ENCODE peak calls at places on chromosomes 5 and 9, in five cellular contexts. One of them, this sample, is unnamed.
A peak's percentile ranks its signal among the peaks of the same experiment; 100 is the strongest.

GRCh38 chr5:62779010-62779422 is 200.4 kb downstream of the LRRC70 start:
- DNase-seq in PC-9: peak; percentile 40
- DNase-seq in fibroblast of lung: peak; percentile 73
- DNase-seq in neural progenitor cell: peak; percentile 84
- DNase-seq in astrocyte: peak; percentile 34
- DNase-seq in this sample: no peak

GRCh38 chr9:83956288-83957028 is 23.6 kb downstream of the HNRNPK start:
- DNase-seq in fibroblast of lung: peak; percentile 66
- DNase-seq in astrocyte: peak; percentile 38
- DNase-seq in neural progenitor cell: no peak
- DNase-seq in PC-9: peak; percentile 68
- DNase-seq in this sample: peak; percentile 70

GRCh38 chr9:38386319-38386895 is 6.1 kb upstream of the ALDH1B1 start:
- DNase-seq in astrocyte: no peak
- DNase-seq in PC-9: no peak
- DNase-seq in neural progenitor cell: no peak
- DNase-seq in fibroblast of lung: no peak
- DNase-seq in this sample: no peak

GRCh38 chr9:82604947-82605656 is 457.8 kb downstream of the RASEF start:
- DNase-seq in PC-9: no peak
- DNase-seq in astrocyte: peak; percentile 49
- DNase-seq in neural progenitor cell: no peak
- DNase-seq in fibroblast of lung: peak; percentile 77
- DNase-seq in this sample: no peak

GRCh38 chr5:124972703-124973102 is 226.3 kb upstream of the ZNF608 start:
- DNase-seq in neural progenitor cell: no peak
- DNase-seq in fibroblast of lung: no peak
- DNase-seq in astrocyte: no peak
- DNase-seq in PC-9: no peak
- DNase-seq in this sample: no peak

GRCh38 chr9:89616411-89616810 is 11.6 kb downstream of the GADD45G start:
- DNase-seq in astrocyte: no peak
- DNase-seq in fibroblast of lung: no peak
- DNase-seq in PC-9: no peak
- DNase-seq in neural progenitor cell: no peak
- DNase-seq in this sample: no peak

GRCh38 chr9:18071651-18072060 is 402.3 kb upstream of the ADAMTSL1 start:
- DNase-seq in neural progenitor cell: no peak
- DNase-seq in PC-9: no peak
- DNase-seq in astrocyte: peak; percentile 12
- DNase-seq in fibroblast of lung: peak; percentile 10
- DNase-seq in this sample: no peak

GRCh38 chr9:87441251-87441650 is 56.4 kb upstream of the DAPK1 start:
- DNase-seq in PC-9: no peak
- DNase-seq in fibroblast of lung: peak; percentile 25
- DNase-seq in astrocyte: peak; percentile 51
- DNase-seq in neural progenitor cell: no peak
- DNase-seq in this sample: no peak

GRCh38 chr9:3962467-3962866 is 337.4 kb downstream of the GLIS3 start:
- DNase-seq in PC-9: peak; percentile 85
- DNase-seq in astrocyte: peak; percentile 49
- DNase-seq in fibroblast of lung: peak; percentile 72
- DNase-seq in neural progenitor cell: no peak
- DNase-seq in this sample: no peak

GRCh38 chr5:42628821-42629220 is 127.8 kb upstream of the CCDC152 start:
- DNase-seq in astrocyte: no peak
- DNase-seq in neural progenitor cell: no peak
- DNase-seq in PC-9: no peak
- DNase-seq in fibroblast of lung: no peak
- DNase-seq in this sample: no peak

GRCh38 chr5:159316519-159317383 is 13.5 kb downstream of the IL12B start:
- DNase-seq in neural progenitor cell: peak; percentile 71
- DNase-seq in PC-9: no peak
- DNase-seq in fibroblast of lung: peak; percentile 76
- DNase-seq in astrocyte: peak; percentile 45
- DNase-seq in this sample: peak; percentile 50

GRCh38 chr5:59893061-59893435 is 478 bp downstream of the PDE4D start:
- DNase-seq in PC-9: no peak
- DNase-seq in astrocyte: no peak
- DNase-seq in neural progenitor cell: peak; percentile 61
- DNase-seq in fibroblast of lung: no peak
- DNase-seq in this sample: no peak
- TF ChIP-seq EZH2 in PC-9: no peak
- TF ChIP-seq EZH2 in astrocyte: peak; percentile 20
- TF ChIP-seq EZH2 in neural progenitor cell: peak; percentile 68
- TF ChIP-seq EZH2 in fibroblast of lung: no peak
- TF ChIP-seq EZH2 in this sample: no peak

GRCh38 chr5:176633638-176634037 is 3.2 kb downstream of the EIF4E1B start:
- DNase-seq in astrocyte: no peak
- DNase-seq in PC-9: no peak
- DNase-seq in neural progenitor cell: no peak
- DNase-seq in fibroblast of lung: no peak
- DNase-seq in this sample: no peak
- TF ChIP-seq EZH2 in astrocyte: no peak
- TF ChIP-seq EZH2 in PC-9: no peak
- TF ChIP-seq EZH2 in neural progenitor cell: no peak
- TF ChIP-seq EZH2 in fibroblast of lung: no peak
- TF ChIP-seq EZH2 in this sample: no peak

DNA sequence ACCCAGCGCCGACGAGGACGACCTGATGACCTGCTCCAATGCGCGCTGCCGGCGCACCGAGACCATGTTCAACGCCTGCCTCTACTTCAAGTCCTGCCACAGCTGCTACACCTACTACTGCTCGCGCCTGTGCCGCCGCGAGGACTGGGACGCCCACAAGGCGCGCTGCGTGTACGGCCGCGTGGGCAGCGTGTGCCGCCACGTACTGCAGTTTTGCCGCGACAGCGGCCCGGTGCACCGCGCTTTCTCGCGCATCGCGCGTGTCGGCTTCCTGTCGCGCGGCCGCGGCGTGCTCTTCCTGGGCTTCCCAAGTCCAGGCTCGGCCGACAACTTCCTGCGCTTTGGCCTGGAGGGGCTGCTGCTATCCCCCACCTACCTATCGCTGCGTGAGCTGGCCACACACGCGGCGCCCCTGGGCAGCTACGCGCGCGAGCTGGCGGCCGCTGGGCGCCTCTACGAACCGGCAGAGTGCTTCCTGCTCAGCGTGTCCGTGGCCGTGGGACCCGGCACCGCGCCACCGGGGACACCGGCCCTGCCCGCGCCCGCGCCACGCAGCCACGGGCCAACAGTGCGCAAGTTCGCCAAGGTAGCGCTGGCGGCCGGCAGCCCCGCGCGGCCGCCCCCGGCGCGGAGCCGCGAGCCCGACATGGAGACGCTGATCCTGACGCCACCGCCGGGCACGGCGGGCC is 2.7 kb upstream of the PHPT1 start:
- DNase-seq in astrocyte: no peak
- DNase-seq in neural progenitor cell: no peak
- DNase-seq in fibroblast of lung: no peak
- DNase-seq in PC-9: no peak
- DNase-seq in this sample: no peak
- TF ChIP-seq EZH2 in astrocyte: peak; percentile 96
- TF ChIP-seq EZH2 in neural progenitor cell: peak; percentile 74
- TF ChIP-seq EZH2 in fibroblast of lung: peak; percentile 97
- TF ChIP-seq EZH2 in PC-9: no peak
- TF ChIP-seq EZH2 in this sample: no peak

GRCh38 chr9:966936-967335 is 9.5 kb upstream of the DMRT3 start:
- DNase-seq in PC-9: no peak
- DNase-seq in fibroblast of lung: no peak
- DNase-seq in astrocyte: no peak
- DNase-seq in neural progenitor cell: peak; percentile 57
- DNase-seq in this sample: no peak

GRCh38 chr9:967436-967835 is 9.0 kb upstream of the DMRT3 start:
- DNase-seq in neural progenitor cell: peak; percentile 31
- DNase-seq in PC-9: no peak
- DNase-seq in astrocyte: no peak
- DNase-seq in fibroblast of lung: no peak
- DNase-seq in this sample: no peak

GRCh38 chr9:969310-969692 is 7.2 kb upstream of the DMRT3 start:
- DNase-seq in astrocyte: no peak
- DNase-seq in neural progenitor cell: peak; percentile 56
- DNase-seq in PC-9: no peak
- DNase-seq in fibroblast of lung: no peak
- DNase-seq in this sample: no peak

GRCh38 chr9:969693-970309 is 6.7 kb upstream of the DMRT3 start:
- DNase-seq in fibroblast of lung: no peak
- DNase-seq in neural progenitor cell: peak; percentile 50
- DNase-seq in PC-9: no peak
- DNase-seq in astrocyte: no peak
- DNase-seq in this sample: no peak

DNA sequence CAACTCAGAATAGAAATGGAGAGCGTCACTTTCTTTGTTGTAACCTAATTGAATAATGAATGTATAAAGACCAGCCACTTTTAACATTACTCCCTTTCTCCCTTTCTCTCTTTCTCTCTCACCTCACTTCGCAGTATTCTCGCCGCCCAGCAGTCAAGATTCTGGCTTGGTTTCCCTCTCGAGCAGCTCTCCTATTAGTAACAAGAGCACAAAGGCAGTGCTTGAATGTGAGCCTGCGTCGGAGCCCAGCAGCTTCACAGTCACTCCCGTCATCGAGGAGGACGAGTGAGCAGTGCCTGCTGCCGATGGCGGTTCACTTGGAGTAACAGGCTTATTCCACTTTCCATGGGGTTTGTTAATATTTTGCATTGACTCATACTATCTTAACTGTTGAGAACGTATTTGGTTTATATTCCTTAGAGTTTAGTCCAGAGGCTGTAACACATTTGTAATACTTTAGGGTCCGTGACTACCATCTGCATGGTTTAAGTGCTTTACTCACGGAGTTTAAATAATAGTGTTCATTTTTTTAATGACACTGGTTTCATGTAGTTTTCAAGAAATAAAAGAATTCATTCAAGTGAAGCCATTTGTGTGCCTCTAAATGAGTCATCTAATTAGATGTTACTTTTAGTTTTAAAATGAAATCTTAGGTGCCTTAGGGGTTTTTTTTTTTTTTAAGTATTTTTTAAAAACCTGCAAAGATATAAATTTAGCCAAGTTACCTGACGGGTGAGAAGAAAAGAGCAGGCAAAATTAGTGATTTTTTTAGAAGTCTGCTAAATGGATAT is 8.4 kb upstream of the DMRT3 start:
- DNase-seq in fibroblast of lung: no peak
- DNase-seq in neural progenitor cell: peak; percentile 83
- DNase-seq in PC-9: no peak
- DNase-seq in astrocyte: no peak
- DNase-seq in this sample: no peak
- TF ChIP-seq EZH2 in fibroblast of lung: no peak
- TF ChIP-seq EZH2 in neural progenitor cell: no peak
- TF ChIP-seq EZH2 in PC-9: no peak
- TF ChIP-seq EZH2 in astrocyte: no peak
- TF ChIP-seq EZH2 in this sample: no peak

GRCh38 chr5:93611900-93612898 is 29.2 kb downstream of the NR2F1 start:
- DNase-seq in astrocyte: peak; percentile 32
- DNase-seq in PC-9: no peak
- DNase-seq in fibroblast of lung: peak; percentile 67
- DNase-seq in neural progenitor cell: peak; percentile 81
- DNase-seq in this sample: no peak
- TF ChIP-seq EZH2 in astrocyte: peak; percentile 80
- TF ChIP-seq EZH2 in PC-9: no peak
- TF ChIP-seq EZH2 in fibroblast of lung: no peak
- TF ChIP-seq EZH2 in neural progenitor cell: peak; percentile 78
- TF ChIP-seq EZH2 in this sample: no peak

DNA sequence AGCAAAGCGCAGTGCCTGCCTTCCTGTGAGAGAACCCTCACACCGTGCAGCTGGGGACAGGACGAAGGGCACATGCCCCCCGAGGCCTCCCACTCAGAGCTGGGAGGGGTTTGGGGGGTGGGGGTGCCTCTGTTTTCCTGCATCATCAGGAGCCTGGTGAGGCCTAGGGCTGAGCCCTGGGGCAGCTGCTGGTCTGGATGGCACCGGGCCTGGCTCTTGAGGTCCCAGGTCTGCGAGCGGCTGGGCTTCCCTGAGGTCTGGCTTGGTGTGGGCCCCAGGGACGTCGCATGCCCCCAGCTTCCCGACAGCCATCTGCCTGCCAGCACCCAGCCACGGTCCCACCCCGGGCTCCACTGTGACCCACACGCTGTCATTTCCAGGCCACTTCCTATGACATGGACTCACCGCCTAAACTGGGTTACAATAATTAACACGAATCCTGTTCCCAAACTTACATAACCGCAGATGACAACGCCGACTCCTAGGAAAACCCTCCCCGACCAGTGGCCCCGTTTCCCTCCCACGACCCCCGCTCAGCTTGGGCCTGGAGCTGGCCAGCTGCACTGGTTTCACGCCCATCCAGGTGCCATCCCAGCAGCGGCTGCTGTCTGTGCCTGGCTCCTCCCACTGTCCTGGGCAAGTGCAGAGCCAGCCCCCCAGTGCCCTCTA is 8.7 kb downstream of the NACC2 start:
- DNase-seq in fibroblast of lung: no peak
- DNase-seq in astrocyte: no peak
- DNase-seq in PC-9: no peak
- DNase-seq in neural progenitor cell: peak; percentile 1
- DNase-seq in this sample: no peak
- TF ChIP-seq EZH2 in fibroblast of lung: no peak
- TF ChIP-seq EZH2 in astrocyte: no peak
- TF ChIP-seq EZH2 in PC-9: no peak
- TF ChIP-seq EZH2 in neural progenitor cell: no peak
- TF ChIP-seq EZH2 in this sample: no peak